ENCODE peak calls at places on chromosomes 7 and 10, in five cellular contexts. S is lower leg skin, T is cardiac fibroblast, M is AG09309, E is mucosa of descending colon. A is an unnamed sample.

GRCh38 chr7:117875566-117875965 is 2.3 kb upstream of the CTTNBP2 start:
- DNase-seq in S (no peak), M (no peak), E (peak; percentile 6), T (no peak), A (no peak)

GRCh38 chr10:31083765-31084184 is 52.1 kb upstream of the ZNF438 start:
- DNase-seq in S (no peak), M (no peak), E (peak; percentile 70), T (peak; percentile 51), A (no peak)

GRCh38 chr7:69735582-69735981 is 137.3 kb downstream of the AUTS2 start:
- DNase-seq in T (no peak), M (no peak), S (no peak), E (no peak), A (no peak)

GRCh38 chr7:45259966-45260646 is 102.5 kb downstream of the RAMP3 start:
- DNase-seq in M (no peak), T (peak; percentile 30), E (peak; percentile 76), S (peak; percentile 92), A (peak; percentile 17)

GRCh38 chr7:145732521-145732920 is 384.1 kb upstream of the CNTNAP2 start:
- DNase-seq in S (no peak), M (no peak), E (no peak), T (no peak), A (no peak)

GRCh38 chr7:112521942-112522341 is 41.2 kb downstream of the LSMEM1 start:
- DNase-seq in S (no peak), E (no peak), T (no peak), M (no peak), A (no peak)

GRCh38 chr10:102451105-102451969 is at the start of gene C10orf95:
- DNase-seq in S (peak; percentile 84), M (no peak), T (no peak), E (peak; percentile 70), A (no peak)

GRCh38 chr10:305034-305433 is 169.8 kb downstream of the ZMYND11 start:
- DNase-seq in T (no peak), M (no peak), S (no peak), E (no peak), A (no peak)

GRCh38 chr10:16964571-16965241 is 147.5 kb upstream of the RSU1 start:
- DNase-seq in S (no peak), T (no peak), E (no peak), M (no peak), A (peak; percentile 90)

GRCh38 chr10:48938281-48938680 is 1.4 kb downstream of the LRRC18 start:
- DNase-seq in T (no peak), S (no peak), E (no peak), M (no peak), A (no peak)

GRCh38 chr10:67262675-67263074 is 336.8 kb downstream of the LRRTM3 start:
- DNase-seq in T (no peak), S (no peak), M (no peak), E (no peak), A (no peak)

GRCh38 chr10:124626759-124627380 is 117.3 kb downstream of the FAM53B start:
- DNase-seq in S (no peak), M (no peak), E (peak; percentile 72), T (no peak), A (no peak)

GRCh38 chr10:130807096-130807495 is 504.4 kb downstream of the TCERG1L start:
- DNase-seq in M (no peak), E (no peak), T (no peak), S (peak; percentile 40), A (no peak)

GRCh38 chr7:155753446-155753965 is 58.8 kb downstream of the SHH start:
- DNase-seq in M (no peak), S (no peak), T (no peak), E (no peak), A (no peak)

GRCh38 chr10:69403519-69403918 is 13.2 kb downstream of the TACR2 start:
- DNase-seq in E (no peak), T (peak; percentile 93), S (no peak), M (peak; percentile 73), A (peak; percentile 86)

GRCh38 chr7:137975223-137975622 is 26.7 kb downstream of the CREB3L2 start:
- DNase-seq in M (peak; percentile 59), E (no peak), S (no peak), T (peak; percentile 58), A (peak; percentile 70)

GRCh38 chr7:53350241-53350640 is 314.8 kb downstream of the POM121L12 start:
- DNase-seq in E (peak; percentile 32), T (no peak), S (no peak), M (no peak), A (no peak)

GRCh38 chr7:4273566-4274230 is 408.4 kb upstream of the FOXK1 start:
- DNase-seq in E (no peak), S (peak; percentile 63), M (no peak), T (no peak), A (no peak)

GRCh38 chr10:62047960-62048383 is 146.5 kb downstream of the ARID5B start:
- DNase-seq in T (peak; percentile 62), E (peak; percentile 55), M (no peak), S (no peak), A (peak; percentile 89)

GRCh38 chr7:106421181-106421762 is 136.5 kb upstream of the NAMPT start:
- DNase-seq in E (peak; percentile 54), S (peak; percentile 94), T (peak; percentile 100), M (peak; percentile 72), A (peak; percentile 81)

GRCh38 chr10:20858292-20859124 is 38.6 kb downstream of the NEBL start:
- DNase-seq in S (no peak), M (no peak), T (peak; percentile 69), E (no peak), A (peak; percentile 46)

GRCh38 chr7:23538301-23538700 is 6.5 kb upstream of the TRA2A start:
- DNase-seq in T (no peak), M (no peak), S (no peak), E (no peak), A (no peak)

GRCh38 chr7:25722856-25723255 is 429.1 kb upstream of the NFE2L3 start:
- DNase-seq in T (no peak), S (no peak), M (no peak), E (no peak), A (no peak)

GRCh38 chr10:77846718-77847311 is 79.7 kb downstream of the DLG5 start:
- DNase-seq in T (peak; percentile 76), S (peak; percentile 94), E (peak; percentile 86), M (no peak), A (peak; percentile 69)

GRCh38 chr7:100363098-100363497 is 5.2 kb downstream of the PILRB start:
- DNase-seq in M (no peak), E (no peak), S (no peak), T (no peak), A (no peak)

GRCh38 chr10:80131499-80131901 is 1.0 kb upstream of the PLAC9 start:
- DNase-seq in E (no peak), T (no peak), S (no peak), M (no peak), A (no peak)

GRCh38 chr7:39465055-39465929 is 100.9 kb upstream of the YAE1 start:
- DNase-seq in M (peak; percentile 39), T (peak; percentile 75), E (peak; percentile 66), S (no peak), A (peak; percentile 62)

GRCh38 chr7:129522088-129522970 is 20.0 kb downstream of the SMKR1 start:
- DNase-seq in E (no peak), T (peak; percentile 11), M (no peak), S (no peak), A (no peak)

GRCh38 chr7:2990949-2991470 is 52.7 kb downstream of the CARD11 start:
- DNase-seq in S (no peak), M (no peak), T (no peak), E (no peak), A (peak; percentile 19)

GRCh38 chr10:33201971-33202370 is 132.5 kb downstream of the NRP1 start:
- DNase-seq in M (no peak), S (no peak), E (no peak), T (no peak), A (peak; percentile 67)

GRCh38 chr7:2537981-2538851 is 17.1 kb downstream of the BRAT1 start:
- DNase-seq in S (no peak), M (no peak), T (no peak), E (no peak), A (no peak)

GRCh38 chr7:69906309-69906995 is 308.2 kb downstream of the AUTS2 start:
- DNase-seq in T (peak; percentile 9), M (no peak), S (no peak), E (no peak), A (no peak)

GRCh38 chr10:124339951-124340760 is 78.6 kb downstream of the OAT start:
- DNase-seq in T (peak; percentile 86), E (no peak), S (peak; percentile 59), M (peak; percentile 73), A (peak; percentile 99)

GRCh38 chr10:104323721-104324686 is 14.3 kb downstream of the ITPRIP start:
- DNase-seq in E (no peak), M (no peak), S (no peak), T (no peak), A (no peak)

GRCh38 chr10:111081595-111081994 is 4.8 kb downstream of the ADRA2A start:
- DNase-seq in T (no peak), E (no peak), M (no peak), S (peak; percentile 39), A (no peak)

GRCh38 chr10:121926157-121926556 is 1.7 kb downstream of the ATE1 start:
- DNase-seq in T (no peak), S (no peak), M (no peak), E (no peak), A (no peak)
- H3K4me3 ChIP-seq in T (no peak overlapping the region), S (no peak overlapping the region), M (no peak overlapping the region), E (no peak overlapping the region), A (peak overlapping the region; percentile 88)

GRCh38 chr7:1415389-1415990 is 43.8 kb downstream of the MICALL2 start:
- DNase-seq in M (no peak), T (no peak), E (no peak), S (no peak), A (no peak)
- TF ChIP-seq CTCF in M (no peak), T (no peak), E (no peak), S (no peak), A (no peak)

GRCh38 chr10:73940634-73941221 is 29.8 kb downstream of the PLAU start:
- DNase-seq in S (peak; percentile 97), E (peak; percentile 92), T (peak; percentile 80), M (no peak), A (peak; percentile 74)
- H3K4me3 ChIP-seq in S (no peak overlapping the region), E (no peak overlapping the region), T (no peak overlapping the region), M (peak overlapping the region; percentile 6), A (no peak overlapping the region)

GRCh38 chr7:36262286-36262685 is 109.2 kb downstream of the EEPD1 start:
- DNase-seq in T (peak; percentile 24), E (no peak), M (no peak), S (no peak), A (no peak)

GRCh38 chr7:36261019-36261754 is 108.1 kb downstream of the EEPD1 start:
- DNase-seq in E (no peak), S (no peak), M (no peak), T (peak; percentile 44), A (peak; percentile 55)

GRCh38 chr7:36264917-36265292 is 111.9 kb downstream of the EEPD1 start:
- DNase-seq in S (no peak), E (no peak), M (no peak), T (no peak), A (no peak)

GRCh38 chr7:36264123-36264916 is 111.3 kb downstream of the EEPD1 start:
- DNase-seq in S (no peak), E (no peak), T (peak; percentile 47), M (no peak), A (peak; percentile 38)

GRCh38 chr7:36262706-36263484 is 109.8 kb downstream of the EEPD1 start:
- DNase-seq in T (no peak), S (no peak), E (no peak), M (no peak), A (no peak)
- TF ChIP-seq CTCF in T (no peak), S (no peak), E (no peak), M (no peak), A (no peak)